ENCODE peak calls at places on chromosome 18, in seven cellular contexts. T, O, Y, R, U, E and W are unnamed samples.

GRCh38 chr18:78414302-78414701 is 565.3 kb upstream of the SALL3 start:
- DNase-seq in T (no peak), O (no peak), Y (no peak), R (no peak), U (no peak), E (no peak), W (no peak)

GRCh38 chr18:10045296-10045891 is 131.6 kb downstream of the VAPA start:
- DNase-seq in T (no peak), O (no peak), Y (no peak), R (no peak), U (no peak), E (no peak), W (no peak)

GRCh38 chr18:49160075-49160930 is 209.5 kb upstream of the SMAD7 start:
- DNase-seq in T (no peak), O (no peak), Y (no peak), R (no peak), U (no peak), E (no peak), W (no peak)

GRCh38 chr18:24514439-24514838 is 54.0 kb downstream of the HRH4 start:
- DNase-seq in T (no peak), O (peak), Y (peak), R (peak), U (peak), E (peak), W (peak)

GRCh38 chr18:37243756-37244155 is 321.8 kb downstream of the CELF4 start:
- DNase-seq in T (no peak), O (no peak), Y (no peak), R (no peak), U (peak), E (peak), W (no peak)

GRCh38 chr18:10471574-10471973 is 17.1 kb downstream of the APCDD1 start:
- DNase-seq in T (no peak), O (no peak), Y (no peak), R (no peak), U (no peak), E (no peak), W (no peak)

GRCh38 chr18:25298853-25299274 is 53.1 kb downstream of the ZNF521 start:
- DNase-seq in T (peak), O (no peak), Y (no peak), R (peak), U (no peak), E (no peak), W (no peak)

GRCh38 chr18:44758821-44759624 is 78.3 kb downstream of the SETBP1 start:
- DNase-seq in T (no peak), O (no peak), Y (no peak), R (no peak), U (no peak), E (no peak), W (peak)

GRCh38 chr18:67771271-67771670 is 254.8 kb upstream of the DSEL start:
- DNase-seq in T (no peak), O (no peak), Y (no peak), R (peak), U (no peak), E (no peak), W (no peak)

GRCh38 chr18:34942975-34943374 is 98.2 kb upstream of the MAPRE2 start:
- DNase-seq in T (peak), O (no peak), Y (no peak), R (no peak), U (peak), E (peak), W (no peak)
- H3K4me2 ChIP-seq in T (no peak), O (no peak), Y (no peak), R (no peak), U (no peak), E (no peak), W (no peak)

DNA sequence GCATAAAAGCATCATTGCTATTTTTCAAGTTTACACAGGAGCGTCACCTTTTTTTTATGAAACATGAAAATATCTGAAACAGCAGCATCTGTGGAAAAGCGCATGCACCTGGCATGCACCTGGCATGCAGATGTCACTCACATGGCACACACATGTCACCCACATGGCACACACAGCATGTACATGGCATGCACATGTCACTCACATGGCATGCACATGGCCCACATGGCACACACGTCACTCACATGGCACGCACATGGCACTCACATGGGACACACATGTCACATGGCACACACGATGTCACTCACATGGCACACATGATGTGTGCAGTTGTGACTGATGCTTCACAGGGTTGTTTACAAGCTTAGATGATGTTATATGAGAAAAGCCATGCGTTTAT is 188.0 kb downstream of the ZNF407 start:
- DNase-seq in T (no peak), O (no peak), Y (no peak), R (no peak), U (no peak), E (no peak), W (no peak)
- TF ChIP-seq EZH2phosphoT487 in T (no peak), O (no peak), Y (no peak), R (no peak), U (no peak), E (no peak), W (no peak)

DNA sequence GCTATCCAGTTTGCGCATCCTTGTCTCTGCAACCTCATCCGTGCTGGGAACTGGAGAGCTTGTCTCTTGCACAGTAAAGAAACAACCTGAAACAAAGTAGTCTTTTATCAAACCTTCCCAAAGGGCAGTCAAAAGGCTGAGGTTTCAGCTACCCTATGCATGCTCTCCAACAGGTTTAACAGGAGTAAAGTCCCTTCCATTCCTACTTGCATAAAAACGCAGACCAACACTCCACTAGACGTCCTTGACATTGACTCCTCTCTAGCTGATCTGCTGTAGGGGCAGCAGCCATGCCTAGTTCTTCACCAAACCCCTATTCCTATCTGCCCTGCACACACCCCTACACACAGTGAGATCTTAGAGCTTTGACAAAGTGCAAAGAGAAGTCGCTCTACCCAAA is 41.5 kb downstream of the L3MBTL4 start:
- DNase-seq in T (no peak), O (no peak), Y (no peak), R (no peak), U (no peak), E (no peak), W (no peak)
- H3K4me2 ChIP-seq in T (no peak), O (no peak), Y (no peak), R (no peak), U (no peak), E (no peak), W (no peak)

GRCh38 chr18:59764281-59764680 is 67.1 kb upstream of the CCBE1 start:
- DNase-seq in T (no peak), O (no peak), Y (no peak), R (no peak), U (no peak), E (no peak), W (no peak)

GRCh38 chr18:59765343-59765742 is 68.1 kb upstream of the CCBE1 start:
- DNase-seq in T (no peak), O (no peak), Y (no peak), R (no peak), U (no peak), E (no peak), W (no peak)

GRCh38 chr18:59760212-59760997 is 63.2 kb upstream of the CCBE1 start:
- DNase-seq in T (no peak), O (no peak), Y (no peak), R (no peak), U (no peak), E (no peak), W (no peak)

GRCh38 chr18:59767732-59768131 is 70.5 kb upstream of the CCBE1 start:
- DNase-seq in T (no peak), O (no peak), Y (no peak), R (peak), U (no peak), E (no peak), W (no peak)

GRCh38 chr18:59763541-59764136 is 66.4 kb upstream of the CCBE1 start:
- DNase-seq in T (no peak), O (no peak), Y (no peak), R (no peak), U (no peak), E (no peak), W (no peak)
- TF ChIP-seq EZH2phosphoT487 in T (no peak), O (no peak), Y (no peak), R (no peak), U (no peak), E (no peak), W (no peak)

GRCh38 chr18:55857961-55858360 is 270.0 kb upstream of the TCF4 start:
- DNase-seq in T (no peak), O (no peak), Y (no peak), R (no peak), U (no peak), E (no peak), W (no peak)

GRCh38 chr18:55861266-55861665 is 273.3 kb upstream of the TCF4 start:
- DNase-seq in T (peak), O (no peak), Y (no peak), R (peak), U (peak), E (peak), W (no peak)

GRCh38 chr18:55858661-55859111 is 270.7 kb upstream of the TCF4 start:
- DNase-seq in T (no peak), O (no peak), Y (no peak), R (peak), U (no peak), E (no peak), W (no peak)

GRCh38 chr18:55857409-55857808 is 269.4 kb upstream of the TCF4 start:
- DNase-seq in T (no peak), O (no peak), Y (no peak), R (no peak), U (no peak), E (no peak), W (no peak)

GRCh38 chr18:55859116-55859515 is 271.1 kb upstream of the TCF4 start:
- DNase-seq in T (no peak), O (no peak), Y (no peak), R (peak), U (no peak), E (no peak), W (no peak)
- H3K4me2 ChIP-seq in T (no peak), O (no peak), Y (no peak), R (peak), U (no peak), E (no peak), W (no peak)

DNA sequence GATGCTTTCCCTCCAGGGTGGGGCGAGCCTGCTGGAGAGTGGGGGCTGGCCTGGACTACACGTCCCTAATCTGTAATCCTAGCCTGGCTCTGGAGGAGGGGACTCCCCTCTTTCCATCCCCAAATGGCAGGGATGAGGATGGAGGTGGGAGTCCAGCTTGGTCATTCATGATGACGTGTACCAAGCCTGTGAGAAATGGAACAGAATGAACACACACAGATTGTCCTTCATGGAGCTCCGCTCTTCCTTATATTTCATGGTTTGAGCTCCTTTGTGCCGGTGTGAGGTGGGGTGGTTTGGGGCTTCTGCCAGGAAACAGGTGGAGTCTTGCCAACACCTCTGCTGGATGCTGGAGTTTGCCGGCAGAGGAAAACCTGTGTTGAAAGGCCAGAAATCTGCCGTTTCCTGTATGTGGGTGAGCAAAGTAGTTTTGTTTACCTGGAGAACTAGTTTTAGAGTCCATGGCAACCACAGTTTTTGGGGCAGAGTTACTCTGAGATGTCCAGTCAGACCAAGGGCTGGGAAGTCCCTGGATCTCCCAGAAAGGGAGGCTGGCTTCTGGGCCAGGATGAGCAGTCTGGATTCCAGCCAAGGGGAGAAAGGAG is 417.6 kb upstream of the MEX3C start:
- DNase-seq in T (peak), O (no peak), Y (no peak), R (no peak), U (no peak), E (no peak), W (no peak)
- TF ChIP-seq EZH2phosphoT487 in T (no peak), O (no peak), Y (no peak), R (no peak), U (no peak), E (no peak), W (no peak)

DNA sequence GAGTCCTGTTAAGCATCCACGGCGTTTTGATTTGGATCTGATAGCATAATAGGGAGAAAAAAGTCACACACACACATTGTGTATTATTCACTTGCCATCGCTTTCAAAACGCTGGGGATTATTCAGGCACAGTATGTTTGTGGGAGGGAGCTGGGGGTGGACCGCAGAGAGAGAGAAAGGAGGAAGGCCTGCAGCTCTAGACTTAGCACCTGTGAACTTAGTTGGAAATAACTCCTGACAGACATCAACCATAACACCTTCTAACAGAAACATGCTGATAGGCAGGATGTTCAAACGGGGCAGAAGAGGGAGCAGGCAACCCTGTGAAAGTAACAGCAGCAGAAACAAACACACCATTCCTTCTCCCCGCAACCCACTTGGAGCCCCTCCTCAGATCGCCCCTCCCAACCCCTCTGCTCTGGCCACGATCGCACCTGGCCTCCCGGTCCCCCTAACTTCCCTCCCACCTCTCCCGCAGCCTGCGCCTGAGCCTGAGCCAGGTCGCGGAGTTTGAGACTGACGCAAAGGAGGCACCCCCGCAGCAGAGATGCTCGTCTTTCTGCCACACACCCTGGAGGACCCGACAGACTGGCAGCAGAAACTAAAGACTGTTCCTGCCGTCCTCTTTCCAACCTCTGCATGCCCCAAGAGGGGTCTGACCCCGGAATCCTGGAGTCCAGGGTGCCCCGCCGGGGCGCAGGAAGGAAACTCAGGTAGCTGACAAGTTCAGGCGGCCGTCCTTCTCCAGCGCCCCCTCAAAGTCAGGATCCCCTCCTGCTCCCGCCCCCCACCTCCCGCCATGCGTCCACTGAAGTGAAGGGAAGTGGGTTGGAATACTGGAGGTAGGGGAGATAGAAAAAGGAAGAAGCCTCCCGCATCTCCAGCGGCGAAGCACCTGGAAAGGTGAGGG is 738 bp downstream of the CHST9 start:
- DNase-seq in T (peak), O (peak), Y (no peak), R (no peak), U (peak), E (peak), W (no peak)
- H3K4me2 ChIP-seq in T (peak), O (no peak), Y (no peak), R (no peak), U (peak), E (peak), W (no peak)

GRCh38 chr18:47997338-47997780 is 66.9 kb upstream of the SMAD2 start:
- DNase-seq in T (no peak), O (no peak), Y (no peak), R (no peak), U (peak), E (peak), W (peak)

GRCh38 chr18:47999801-48000248 is 69.4 kb upstream of the SMAD2 start:
- DNase-seq in T (no peak), O (no peak), Y (no peak), R (no peak), U (no peak), E (no peak), W (no peak)

GRCh38 chr18:47993409-47993808 is 63.0 kb upstream of the SMAD2 start:
- DNase-seq in T (no peak), O (no peak), Y (no peak), R (no peak), U (no peak), E (no peak), W (no peak)

GRCh38 chr18:47992903-47993302 is 62.4 kb upstream of the SMAD2 start:
- DNase-seq in T (no peak), O (no peak), Y (no peak), R (no peak), U (no peak), E (no peak), W (no peak)

GRCh38 chr18:47996091-47996541 is 65.7 kb upstream of the SMAD2 start:
- DNase-seq in T (no peak), O (peak), Y (no peak), R (peak), U (peak), E (no peak), W (no peak)
- TF ChIP-seq EZH2phosphoT487 in T (no peak), O (no peak), Y (no peak), R (no peak), U (peak), E (no peak), W (no peak)

GRCh38 chr18:70295192-70295522 is 6.3 kb downstream of the SOCS6 start:
- DNase-seq in T (no peak), O (no peak), Y (no peak), R (no peak), U (no peak), E (no peak), W (no peak)
- H3K4me2 ChIP-seq in T (no peak), O (peak), Y (peak), R (peak), U (no peak), E (no peak), W (no peak)